ENCODE peak calls at places on chromosomes 13 and 19, in four cellular contexts. C, D, E and L are unnamed samples.

GRCh38 chr19:29510701-29511265 is 15.0 kb upstream of the VSTM2B start:
- DNase-seq in C (peak; percentile 46), D (no peak), E (no peak), L (no peak)

GRCh38 chr13:53112522-53112921 is 83.9 kb downstream of the OLFM4 start:
- DNase-seq in C (no peak), D (no peak), E (no peak), L (no peak)

GRCh38 chr13:80630685-80631121 is 289.8 kb upstream of the SPRY2 start:
- DNase-seq in C (no peak), D (no peak), E (peak; percentile 99), L (no peak)

GRCh38 chr19:17784201-17785008 is 10.5 kb upstream of the B3GNT3 start:
- DNase-seq in C (no peak), D (peak; percentile 90), E (peak; percentile 72), L (peak; percentile 32)

GRCh38 chr19:9962623-9963290 is 26.4 kb upstream of the OLFM2 start:
- DNase-seq in C (no peak), D (no peak), E (no peak), L (no peak)

GRCh38 chr13:33087091-33087490 is 70.9 kb downstream of the KL start:
- DNase-seq in C (no peak), D (no peak), E (peak; percentile 25), L (no peak)

GRCh38 chr19:43598445-43599240 is 2.2 kb downstream of the ZNF576 start:
- DNase-seq in C (no peak), D (no peak), E (no peak), L (no peak)

GRCh38 chr19:36172852-36173251 is 20.6 kb upstream of the COX7A1 start:
- DNase-seq in C (no peak), D (no peak), E (no peak), L (no peak)

GRCh38 chr19:47380559-47380958 is 31.4 kb downstream of the DHX34 start:
- DNase-seq in C (no peak), D (no peak), E (no peak), L (no peak)

GRCh38 chr13:74346960-74347359 is 212.8 kb upstream of the KLF12 start:
- DNase-seq in C (no peak), D (no peak), E (no peak), L (no peak)

GRCh38 chr19:2469102-2469914 is 6.6 kb upstream of the GADD45B start:
- DNase-seq in C (no peak), D (peak; percentile 71), E (peak; percentile 76), L (no peak)

GRCh38 chr13:29449726-29450125 is 145.8 kb downstream of the SLC7A1 start:
- DNase-seq in C (no peak), D (no peak), E (no peak), L (no peak)